ENCODE peak calls at places on chromosomes 6 and 20, in six cellular contexts. K is fibroblast of the aortic adventitia, T is GM13977, W is GM12864, M is AG04449, Z is nephron progenitor cell. B is an unnamed sample.
A peak's percentile ranks its signal among the peaks of the same experiment; 100 is the strongest.

GRCh38 chr6:142952614-142953013 is 7.6 kb upstream of the HIVEP2 start:
- DNase-seq in K (no peak), T (peak; percentile 52), W (peak; percentile 42), M (no peak), Z (no peak), B (no peak)

GRCh38 chr6:111210074-111210729 is 122.9 kb downstream of the SLC16A10 start:
- DNase-seq in K (peak; percentile 76), T (peak; percentile 69), W (peak; percentile 36), M (no peak), Z (peak; percentile 13), B (no peak)

GRCh38 chr6:137661601-137662000 is 167.4 kb upstream of the OLIG3 start:
- DNase-seq in K (peak; percentile 43), T (no peak), W (no peak), M (no peak), Z (no peak), B (no peak)

GRCh38 chr6:149234051-149234962 is 83.2 kb upstream of the TAB2 start:
- DNase-seq in K (peak; percentile 79), T (no peak), W (no peak), M (no peak), Z (no peak), B (no peak)

GRCh38 chr6:109045423-109046012 is 49.1 kb downstream of the SESN1 start:
- DNase-seq in K (no peak), T (no peak), W (no peak), M (no peak), Z (no peak), B (no peak)

GRCh38 chr20:10040070-10040970 is 5.5 kb downstream of the ANKEF1 start:
- DNase-seq in K (peak; percentile 40), T (no peak), W (no peak), M (peak; percentile 16), Z (no peak), B (no peak)

GRCh38 chr20:64119301-64119680 is 11.9 kb upstream of the NPBWR2 start:
- DNase-seq in K (no peak), T (no peak), W (no peak), M (no peak), Z (no peak), B (no peak)

GRCh38 chr6:4603291-4603690 is 172.9 kb upstream of the CDYL start:
- DNase-seq in K (peak; percentile 93), T (no peak), W (no peak), M (no peak), Z (no peak), B (peak; percentile 67)

GRCh38 chr20:48132834-48133233 is 347.6 kb upstream of the SULF2 start:
- DNase-seq in K (no peak), T (no peak), W (no peak), M (no peak), Z (no peak), B (no peak)

GRCh38 chr20:48126227-48126740 is 341.0 kb upstream of the SULF2 start:
- DNase-seq in K (no peak), T (no peak), W (no peak), M (no peak), Z (no peak), B (no peak)

GRCh38 chr20:48128436-48128835 is 343.2 kb upstream of the SULF2 start:
- DNase-seq in K (peak; percentile 3), T (no peak), W (no peak), M (no peak), Z (no peak), B (no peak)

GRCh38 chr20:48131581-48131980 is 346.3 kb upstream of the SULF2 start:
- DNase-seq in K (peak; percentile 37), T (no peak), W (no peak), M (peak; percentile 16), Z (no peak), B (no peak)

GRCh38 chr20:48129319-48129973 is 344.2 kb upstream of the SULF2 start:
- DNase-seq in K (peak; percentile 6), T (no peak), W (no peak), M (no peak), Z (no peak), B (no peak)
- TF ChIP-seq CTCF in K (no peak), T (no peak), W (no peak), M (no peak), Z (no peak), B (no peak)

DNA sequence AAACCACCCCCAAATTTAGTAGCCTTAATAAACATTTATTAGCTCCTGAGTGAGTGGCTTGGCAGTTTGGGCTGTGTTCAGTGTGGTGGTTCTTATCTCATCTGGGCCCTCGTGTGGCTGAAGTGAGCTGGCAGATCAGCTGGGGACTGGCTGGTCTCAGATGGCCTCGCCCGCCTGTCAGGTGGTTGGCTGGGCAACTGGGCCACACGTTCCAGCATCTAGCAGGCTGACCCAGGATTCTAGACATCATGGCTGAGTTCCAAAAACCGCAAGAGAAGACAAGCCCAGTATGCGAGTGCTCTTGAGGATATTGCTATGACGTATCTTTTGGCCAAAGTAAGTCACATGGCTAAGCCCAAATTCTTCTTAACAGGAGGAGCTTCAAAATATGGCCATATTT is 28.9 kb downstream of the EIF2S2 start:
- DNase-seq in K (peak; percentile 99), T (no peak), W (no peak), M (no peak), Z (no peak), B (no peak)
- TF ChIP-seq CTCF in K (peak; percentile 29), T (no peak), W (no peak), M (no peak), Z (no peak), B (no peak)

GRCh38 chr6:44468835-44469234 is 81.3 kb downstream of the CDC5L start:
- DNase-seq in K (no peak), T (no peak), W (no peak), M (no peak), Z (no peak), B (no peak)

GRCh38 chr6:44470746-44471145 is 83.2 kb downstream of the CDC5L start:
- DNase-seq in K (no peak), T (no peak), W (no peak), M (no peak), Z (no peak), B (no peak)

GRCh38 chr6:44471271-44471981 is 83.9 kb downstream of the CDC5L start:
- DNase-seq in K (no peak), T (no peak), W (no peak), M (no peak), Z (no peak), B (no peak)

GRCh38 chr6:44472250-44472945 is 84.9 kb downstream of the CDC5L start:
- DNase-seq in K (no peak), T (no peak), W (no peak), M (no peak), Z (no peak), B (no peak)

GRCh38 chr6:44470106-44470446 is 82.6 kb downstream of the CDC5L start:
- DNase-seq in K (no peak), T (no peak), W (no peak), M (no peak), Z (no peak), B (no peak)
- TF ChIP-seq CTCF in K (no peak), T (no peak), W (no peak), M (no peak), Z (no peak), B (peak; percentile 67)

GRCh38 chr6:145891565-145891964 is 72.6 kb downstream of the SHPRH start:
- DNase-seq in K (no peak), T (no peak), W (no peak), M (peak; percentile 21), Z (no peak), B (no peak)

GRCh38 chr6:145886228-145886956 is 71.8 kb upstream of the FBXO30 start:
- DNase-seq in K (peak; percentile 14), T (no peak), W (no peak), M (peak; percentile 57), Z (no peak), B (no peak)

GRCh38 chr6:145891126-145891525 is 73.0 kb downstream of the SHPRH start:
- DNase-seq in K (peak; percentile 93), T (no peak), W (no peak), M (peak; percentile 89), Z (no peak), B (no peak)

GRCh38 chr6:145890422-145890821 is 73.7 kb downstream of the SHPRH start:
- DNase-seq in K (no peak), T (no peak), W (no peak), M (no peak), Z (no peak), B (no peak)

DNA sequence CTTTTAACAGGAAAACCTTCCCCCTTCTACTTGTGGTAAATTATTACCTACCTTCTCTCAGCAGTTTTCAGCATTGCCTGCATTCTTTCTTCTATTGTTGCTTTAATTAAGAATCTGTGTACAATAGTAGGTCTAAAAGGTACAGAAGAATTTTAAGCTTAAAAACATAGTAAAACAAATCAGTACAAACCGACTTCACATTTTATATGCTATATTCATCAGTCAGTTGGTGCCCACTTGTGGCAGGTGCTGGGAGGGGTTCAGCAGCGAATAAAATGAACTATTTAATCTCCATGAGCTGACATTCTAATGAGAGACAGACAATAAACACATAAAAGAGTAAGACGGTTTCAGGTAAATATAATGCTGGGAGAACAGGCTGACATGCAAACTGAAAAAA is 73.4 kb upstream of the FBXO30 start:
- DNase-seq in K (peak; percentile 32), T (no peak), W (no peak), M (no peak), Z (no peak), B (no peak)
- TF ChIP-seq CTCF in K (peak; percentile 53), T (peak; percentile 62), W (peak; percentile 55), M (peak; percentile 41), Z (peak; percentile 13), B (peak; percentile 64)

GRCh38 chr6:82616386-82617028 is 252.9 kb downstream of the TPBG start:
- DNase-seq in K (peak; percentile 55), T (no peak), W (no peak), M (no peak), Z (no peak), B (no peak)
- TF ChIP-seq CTCF in K (peak; percentile 31), T (no peak), W (no peak), M (no peak), Z (no peak), B (no peak)

DNA sequence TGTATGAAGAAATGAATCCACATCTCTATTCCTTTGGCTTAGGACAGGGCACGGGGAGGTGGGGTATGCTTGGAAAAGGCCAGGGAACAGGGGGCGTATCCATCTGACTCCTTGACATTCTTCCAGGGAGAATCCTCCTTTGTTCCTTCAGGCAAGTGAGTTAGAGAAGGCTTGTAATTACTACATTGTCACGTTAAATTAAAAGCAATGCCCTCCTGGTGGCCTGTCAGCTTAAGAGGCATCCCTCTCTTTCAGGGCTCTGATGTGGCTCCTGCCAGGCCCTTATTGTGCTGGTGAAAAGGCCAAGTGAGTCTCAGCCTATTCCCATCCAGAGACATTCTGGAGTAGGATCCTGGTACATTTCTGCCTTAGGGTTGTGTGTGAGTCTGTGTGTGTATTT is 128.3 kb downstream of the FOXA2 start:
- DNase-seq in K (no peak), T (no peak), W (no peak), M (no peak), Z (no peak), B (no peak)
- TF ChIP-seq CTCF in K (no peak), T (no peak), W (no peak), M (no peak), Z (no peak), B (no peak)

GRCh38 chr6:96721227-96721626 is 116.0 kb downstream of the GPR63 start:
- DNase-seq in K (no peak), T (no peak), W (no peak), M (no peak), Z (no peak), B (no peak)

GRCh38 chr6:96716221-96716620 is 121.1 kb downstream of the GPR63 start:
- DNase-seq in K (no peak), T (no peak), W (no peak), M (no peak), Z (no peak), B (no peak)
- TF ChIP-seq CTCF in K (no peak), T (no peak), W (peak; percentile 35), M (no peak), Z (peak; percentile 22), B (no peak)